ENCODE peak calls at places on chromosomes 4 and X, in six cellular contexts. W is COR-L47; T is HT1080; Y is activated CD4-positive, alpha-beta T cell treated with anti-CD3 and anti-CD28 coated beads, Interleukin-2, amount 50 U/mL, for 4 hours; R is brain microvascular endothelial cell; D is T-cell. C is an unnamed sample.

GRCh38 chrX:48480583-48480982 is 4.6 kb downstream of the FTSJ1 start:
- DNase-seq in W (no peak), T (no peak), Y (no peak), R (no peak), D (no peak), C (no peak)

GRCh38 chrX:13700380-13700779 is 11.5 kb downstream of the RAB9A start:
- DNase-seq in W (no peak), T (no peak), Y (no peak), R (no peak), D (no peak), C (no peak)

GRCh38 chrX:17397074-17397473 is 22.1 kb downstream of the NHS start:
- DNase-seq in W (no peak), T (peak), Y (no peak), R (no peak), D (no peak), C (peak)

GRCh38 chr4:1713003-1713397 is 881 bp upstream of the SLBP start:
- DNase-seq in W (peak), T (no peak), Y (no peak), R (no peak), D (no peak), C (no peak)

GRCh38 chrX:22666441-22666840 is 333.3 kb upstream of the DDX53 start:
- DNase-seq in W (no peak), T (peak), Y (no peak), R (peak), D (no peak), C (no peak)

GRCh38 chr4:4277531-4277930 is 12.4 kb downstream of the LYAR start:
- DNase-seq in W (no peak), T (no peak), Y (no peak), R (no peak), D (no peak), C (no peak)

GRCh38 chrX:129984196-129984962 is 1.9 kb downstream of the BCORL1 start:
- DNase-seq in W (no peak), T (no peak), Y (no peak), R (no peak), D (no peak), C (peak)

GRCh38 chr4:103895876-103896465 is 176.2 kb upstream of the TACR3 start:
- DNase-seq in W (no peak), T (no peak), Y (no peak), R (no peak), D (no peak), C (no peak)

GRCh38 chr4:102789317-102789717 is 28.5 kb upstream of the MANBA start:
- DNase-seq in W (peak), T (peak), Y (no peak), R (peak), D (no peak), C (peak)

GRCh38 chr4:15920723-15921591 is 17.6 kb downstream of the FGFBP1 start:
- DNase-seq in W (no peak), T (peak), Y (no peak), R (peak), D (no peak), C (peak)

GRCh38 chr4:184688447-184688846 is 38.9 kb downstream of the PRIMPOL start:
- DNase-seq in W (no peak), T (peak), Y (no peak), R (peak), D (no peak), C (peak)

GRCh38 chr4:128835498-128836222 is 26.2 kb downstream of the JADE1 start:
- DNase-seq in W (no peak), T (no peak), Y (no peak), R (no peak), D (no peak), C (peak)

GRCh38 chr4:4248885-4249203 is 821 bp upstream of the TMEM128 start:
- DNase-seq in W (no peak), T (no peak), Y (no peak), R (no peak), D (no peak), C (no peak)

GRCh38 chr4:176209535-176209934 is 14.2 kb upstream of the SPATA4 start:
- DNase-seq in W (no peak), T (no peak), Y (no peak), R (no peak), D (no peak), C (no peak)

GRCh38 chrX:83759872-83760271 is 101.1 kb upstream of the CYLC1 start:
- DNase-seq in W (peak), T (no peak), Y (no peak), R (no peak), D (no peak), C (peak)

GRCh38 chr4:53816561-53816960 is 225.3 kb upstream of the LNX1 start:
- DNase-seq in W (no peak), T (no peak), Y (no peak), R (no peak), D (no peak), C (peak)

GRCh38 chr4:38313999-38314561 is 349.9 kb upstream of the KLF3 start:
- DNase-seq in W (no peak), T (peak), Y (no peak), R (peak), D (no peak), C (peak)

GRCh38 chr4:100790838-100791615 is 273.2 kb upstream of the EMCN start:
- DNase-seq in W (no peak), T (no peak), Y (no peak), R (no peak), D (no peak), C (no peak)

GRCh38 chr4:146520894-146521542 is 722 bp downstream of the SLC10A7 start:
- DNase-seq in W (peak), T (peak), Y (peak), R (peak), D (no peak), C (peak)

GRCh38 chr4:185838514-185839203 is 26.7 kb upstream of the SORBS2 start:
- DNase-seq in W (no peak), T (no peak), Y (no peak), R (peak), D (no peak), C (no peak)

GRCh38 chr4:53676402-53676871 is 85.2 kb upstream of the LNX1 start:
- DNase-seq in W (no peak), T (no peak), Y (no peak), R (no peak), D (no peak), C (no peak)

GRCh38 chrX:15188039-15188438 is 81.8 kb downstream of the ASB9 start:
- DNase-seq in W (no peak), T (no peak), Y (no peak), R (no peak), D (no peak), C (no peak)

GRCh38 chr4:157674699-157675098 is 454.2 kb downstream of the GRIA2 start:
- DNase-seq in W (no peak), T (no peak), Y (no peak), R (no peak), D (no peak), C (peak)

GRCh38 chr4:67332627-67333026 is 212.7 kb downstream of the CENPC start:
- DNase-seq in W (no peak), T (peak), Y (no peak), R (peak), D (no peak), C (no peak)

GRCh38 chr4:966266-967112 is 6.9 kb downstream of the DGKQ start:
- DNase-seq in W (no peak), T (no peak), Y (no peak), R (no peak), D (no peak), C (no peak)

GRCh38 chr4:44725166-44725565 is 1.2 kb downstream of the GNPDA2 start:
- DNase-seq in W (peak), T (peak), Y (no peak), R (no peak), D (no peak), C (peak)

GRCh38 chrX:142998447-142999208 is 27.1 kb upstream of the SPANXN4 start:
- DNase-seq in W (no peak), T (peak), Y (no peak), R (no peak), D (no peak), C (no peak)

GRCh38 chrX:136214551-136214950 is 36.6 kb downstream of the MAP7D3 start:
- DNase-seq in W (no peak), T (peak), Y (no peak), R (peak), D (no peak), C (peak)

GRCh38 chr4:93203708-93204107 is 624.8 kb upstream of the ATOH1 start:
- DNase-seq in W (no peak), T (peak), Y (no peak), R (no peak), D (no peak), C (no peak)

GRCh38 chr4:107857741-107858140 is 33.0 kb downstream of the SGMS2 start:
- DNase-seq in W (no peak), T (no peak), Y (no peak), R (no peak), D (no peak), C (no peak)

GRCh38 chr4:48109413-48110263 is 24.4 kb downstream of the TXK start:
- DNase-seq in W (peak), T (peak), Y (no peak), R (peak), D (peak), C (peak)

GRCh38 chr4:143421609-143422008 is 84.9 kb downstream of the GAB1 start:
- DNase-seq in W (no peak), T (no peak), Y (no peak), R (no peak), D (no peak), C (peak)

GRCh38 chr4:40186665-40187014 is 10.2 kb upstream of the RHOH start:
- DNase-seq in W (no peak), T (no peak), Y (no peak), R (no peak), D (no peak), C (no peak)

GRCh38 chr4:165060938-165061337 is 7.3 kb downstream of the TRIM75 start:
- DNase-seq in W (no peak), T (peak), Y (no peak), R (no peak), D (no peak), C (no peak)

GRCh38 chr4:159540501-159540900 is 437.6 kb downstream of the RAPGEF2 start:
- DNase-seq in W (no peak), T (no peak), Y (no peak), R (no peak), D (no peak), C (no peak)

GRCh38 chr4:166501941-166502382 is 628.9 kb downstream of the TLL1 start:
- DNase-seq in W (no peak), T (no peak), Y (no peak), R (peak), D (no peak), C (peak)

GRCh38 chr4:157700898-157701694 is 471.7 kb downstream of the GASK1B start:
- DNase-seq in W (peak), T (no peak), Y (no peak), R (no peak), D (no peak), C (peak)